ENCODE peak calls at places on chromosomes 3 and 15, in seven cellular contexts. F is astrocyte of the cerebellum, Y is endodermal cell, P is DND-41, X is AG09309, M is choroid plexus epithelial cell, V is pancreas. N is an unnamed sample.

GRCh38 chr15:29115093-29115991 is 154.3 kb downstream of the NSMCE3 start:
- DNase-seq in F (no peak), Y (peak; percentile 88), P (no peak), X (no peak), M (peak; percentile 41), V (no peak), N (no peak)

GRCh38 chr3:117518385-117518784 is 808.8 kb downstream of the TUSC7 start:
- DNase-seq in F (no peak), Y (no peak), P (no peak), X (no peak), M (no peak), V (no peak), N (no peak)

GRCh38 chr3:127105587-127105986 is 87.3 kb upstream of the PRR23E start:
- DNase-seq in F (no peak), Y (peak; percentile 52), P (no peak), X (no peak), M (no peak), V (no peak), N (no peak)

GRCh38 chr3:163811996-163812395 is 1266.3 kb downstream of the SI start:
- DNase-seq in F (no peak), Y (no peak), P (no peak), X (no peak), M (no peak), V (no peak), N (no peak)

GRCh38 chr3:48966876-48967361 is 23.1 kb upstream of the P4HTM start:
- DNase-seq in F (no peak), Y (peak; percentile 30), P (no peak), X (no peak), M (no peak), V (no peak), N (no peak)

GRCh38 chr3:70849911-70850699 is 537.7 kb upstream of the MDFIC2 start:
- DNase-seq in F (peak; percentile 85), Y (no peak), P (no peak), X (peak; percentile 86), M (peak; percentile 97), V (no peak), N (peak; percentile 89)

GRCh38 chr3:140285380-140285779 is 350.4 kb downstream of the CLSTN2 start:
- DNase-seq in F (no peak), Y (no peak), P (no peak), X (no peak), M (no peak), V (no peak), N (no peak)

GRCh38 chr15:49628379-49628778 is 7.5 kb downstream of the DTWD1 start:
- DNase-seq in F (no peak), Y (no peak), P (no peak), X (no peak), M (no peak), V (no peak), N (peak; percentile 60)

GRCh38 chr3:119859728-119860127 is 77.8 kb downstream of the NR1I2 start:
- DNase-seq in F (no peak), Y (no peak), P (no peak), X (no peak), M (no peak), V (no peak), N (no peak)

GRCh38 chr15:51077565-51078153 is 17.0 kb downstream of the TNFAIP8L3 start:
- DNase-seq in F (no peak), Y (peak; percentile 93), P (no peak), X (no peak), M (peak; percentile 81), V (peak; percentile 73), N (no peak)

GRCh38 chr3:123329636-123330340 is 119.1 kb downstream of the ADCY5 start:
- DNase-seq in F (no peak), Y (no peak), P (no peak), X (no peak), M (no peak), V (peak; percentile 52), N (no peak)

GRCh38 chr3:33146791-33147445 is 33.1 kb downstream of the CRTAP start:
- DNase-seq in F (peak; percentile 67), Y (no peak), P (no peak), X (peak; percentile 13), M (peak; percentile 76), V (no peak), N (no peak)

GRCh38 chr15:51051776-51052175 is 42.9 kb downstream of the TNFAIP8L3 start:
- DNase-seq in F (peak; percentile 23), Y (no peak), P (no peak), X (no peak), M (no peak), V (no peak), N (no peak)

GRCh38 chr3:178672263-178672662 is 136.0 kb downstream of the KCNMB2 start:
- DNase-seq in F (no peak), Y (no peak), P (no peak), X (peak; percentile 4), M (no peak), V (no peak), N (no peak)

GRCh38 chr3:71859128-71859519 is 74.2 kb upstream of the PROK2 start:
- DNase-seq in F (no peak), Y (no peak), P (peak; percentile 29), X (no peak), M (peak; percentile 34), V (peak; percentile 31), N (no peak)

GRCh38 chr3:11154953-11155325 is 646 bp downstream of the HRH1 start:
- DNase-seq in F (no peak), Y (peak; percentile 79), P (no peak), X (no peak), M (peak; percentile 32), V (no peak), N (no peak)

GRCh38 chr3:194351952-194352536 is 916 bp upstream of the CPN2 start:
- DNase-seq in F (no peak), Y (no peak), P (no peak), X (no peak), M (no peak), V (no peak), N (no peak)
- H3K4me3 ChIP-seq in F (no peak overlapping the region), Y (no peak overlapping the region), P (no peak overlapping the region), X (no peak overlapping the region), M (no peak overlapping the region), V (no peak overlapping the region), N (no peak overlapping the region)

DNA sequence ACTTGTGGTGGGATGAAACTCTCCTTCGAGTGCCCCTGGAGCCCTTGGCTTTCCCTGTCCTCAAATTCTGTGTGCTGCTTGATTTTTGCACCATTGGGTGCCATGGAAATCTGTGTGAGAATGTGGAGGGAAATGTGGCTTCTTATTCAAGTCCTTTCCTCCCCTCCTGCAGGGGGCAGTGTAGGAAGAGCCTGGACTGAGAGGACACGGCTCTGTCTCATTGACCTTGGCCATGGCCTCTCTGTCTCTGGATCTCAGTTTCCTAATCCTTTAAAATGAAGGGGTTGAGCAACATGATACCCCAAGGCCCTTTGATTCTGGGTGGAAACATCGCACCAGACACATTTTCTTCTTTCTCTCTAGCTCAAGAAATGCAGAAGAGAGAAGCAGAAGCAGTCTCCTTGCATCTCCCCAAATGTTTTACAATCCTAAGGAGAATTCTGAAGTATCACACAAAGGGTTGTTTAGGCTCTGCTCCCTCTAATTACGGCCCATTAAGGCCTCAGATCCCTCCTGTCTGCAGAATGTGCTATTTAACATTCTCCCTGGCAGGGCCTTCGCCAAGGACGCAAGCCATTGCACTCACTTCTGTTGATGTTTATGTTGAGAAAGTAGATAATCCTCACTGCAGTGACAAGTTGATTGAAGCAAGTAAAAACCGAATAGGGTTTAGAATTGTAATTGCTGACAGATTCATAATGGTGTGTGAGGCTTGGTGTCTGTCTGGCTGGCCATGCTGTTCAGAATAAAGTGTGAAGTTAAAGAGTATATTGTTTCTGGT is 169.1 kb downstream of the TPRG1 start:
- DNase-seq in F (no peak), Y (peak; percentile 79), P (peak; percentile 8), X (no peak), M (no peak), V (no peak), N (no peak)
- TF ChIP-seq CTCF in F (no peak), Y (peak; percentile 70), P (peak; percentile 52), X (peak; percentile 9), M (peak; percentile 42), V (no peak), N (peak; percentile 41)

DNA sequence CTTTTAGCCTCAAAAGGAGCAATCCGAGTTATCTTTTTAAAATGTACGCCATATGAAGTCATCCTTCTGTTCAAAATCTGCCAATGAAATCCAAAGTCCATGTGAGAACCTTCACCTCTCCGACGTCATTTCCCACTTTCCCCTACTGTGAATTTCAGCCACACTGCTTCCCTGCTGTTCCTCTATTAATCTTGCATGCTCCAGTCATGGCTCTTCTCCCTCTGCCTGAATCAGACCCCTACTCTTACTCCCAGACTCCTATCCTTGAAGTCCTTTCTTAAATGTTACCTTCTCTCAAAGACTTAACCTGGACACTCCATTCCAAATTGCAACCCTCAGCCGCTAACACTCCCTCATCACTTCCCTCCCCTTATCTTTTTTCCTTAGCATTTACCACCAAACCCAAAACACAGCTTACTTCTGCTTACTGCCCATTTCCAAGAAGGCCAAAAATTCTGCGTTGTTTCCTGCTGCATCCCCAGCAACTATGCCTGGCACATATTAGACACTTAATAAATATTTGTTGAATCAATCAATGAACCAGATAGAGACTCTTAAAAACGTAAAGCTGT is 1.2 kb downstream of the NKIRAS1 start:
- DNase-seq in F (peak; percentile 76), Y (no peak), P (no peak), X (no peak), M (peak; percentile 86), V (no peak), N (no peak)
- H3K4me3 ChIP-seq in F (peak overlapping the region; percentile 57), Y (peak overlapping the region; percentile 95), P (peak overlapping the region; percentile 29), X (peak overlapping the region; percentile 71), M (peak overlapping the region; percentile 99), V (peak overlapping the region; percentile 74), N (peak overlapping the region; percentile 72)

GRCh38 chr3:186260726-186261125 is 101.3 kb downstream of the DGKG start:
- DNase-seq in F (no peak), Y (no peak), P (no peak), X (no peak), M (peak; percentile 54), V (no peak), N (no peak)

GRCh38 chr3:186264608-186265400 is 97.2 kb downstream of the DGKG start:
- DNase-seq in F (no peak), Y (no peak), P (no peak), X (no peak), M (no peak), V (no peak), N (no peak)

GRCh38 chr3:186258968-186259367 is 103.1 kb downstream of the DGKG start:
- DNase-seq in F (no peak), Y (no peak), P (no peak), X (no peak), M (no peak), V (no peak), N (no peak)

GRCh38 chr3:186259612-186260383 is 102.2 kb downstream of the DGKG start:
- DNase-seq in F (no peak), Y (peak; percentile 97), P (peak; percentile 47), X (peak; percentile 5), M (peak; percentile 84), V (peak; percentile 56), N (no peak)

DNA sequence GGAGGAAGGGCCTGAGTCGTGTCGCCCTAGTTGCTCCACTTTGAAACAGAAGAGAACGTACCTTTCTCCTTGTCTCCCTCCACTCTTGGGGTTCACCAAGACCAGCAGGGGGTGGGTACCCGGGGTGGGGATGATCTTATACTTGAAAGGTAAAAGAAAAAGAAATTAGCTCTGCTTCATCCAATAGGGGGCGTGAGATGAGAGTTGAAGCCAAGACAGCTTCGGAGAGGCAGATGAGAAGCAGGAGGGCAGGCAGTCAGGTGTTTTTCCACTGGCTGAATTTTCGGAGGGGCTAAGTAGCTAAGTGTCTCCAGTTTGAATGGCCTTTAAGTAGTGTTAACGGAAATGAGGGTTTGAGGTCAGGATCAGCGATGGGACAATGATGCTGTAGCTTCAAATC is 100.4 kb downstream of the DGKG start:
- DNase-seq in F (no peak), Y (peak; percentile 76), P (no peak), X (no peak), M (peak; percentile 29), V (no peak), N (no peak)
- TF ChIP-seq CTCF in F (peak; percentile 16), Y (peak; percentile 74), P (peak; percentile 29), X (peak; percentile 27), M (peak; percentile 50), V (no peak), N (no peak)

GRCh38 chr3:135271562-135272290 is 476.7 kb downstream of the EPHB1 start:
- DNase-seq in F (no peak), Y (no peak), P (no peak), X (no peak), M (no peak), V (no peak), N (no peak)
- H3K4me3 ChIP-seq in F (no peak overlapping the region), Y (no peak overlapping the region), P (no peak overlapping the region), X (no peak overlapping the region), M (no peak overlapping the region), V (no peak overlapping the region), N (no peak overlapping the region)